ENCODE peak calls at places on chromosome 16, in ten cellular contexts. One of them, this sample, is unnamed.

GRCh38 chr16:88347656-88348376 is 34.9 kb upstream of the ZNF469 start:
- DNase-seq in HFF-Myc: no peak
- DNase-seq in stomach: no peak
- DNase-seq in uterus: no peak
- DNase-seq in neural crest cell: no peak
- DNase-seq in AG10803: no peak
- DNase-seq in tibial artery: no peak
- DNase-seq in GM13977: no peak
- DNase-seq in CD4-positive, alpha-beta T cell: peak
- DNase-seq in mesothelial cell of epicardium: no peak
- DNase-seq in this sample: no peak

GRCh38 chr16:47815655-47816054 is 340.1 kb downstream of the ABCC12 start:
- DNase-seq in HFF-Myc: no peak
- DNase-seq in stomach: no peak
- DNase-seq in uterus: no peak
- DNase-seq in neural crest cell: no peak
- DNase-seq in AG10803: peak
- DNase-seq in tibial artery: no peak
- DNase-seq in GM13977: no peak
- DNase-seq in CD4-positive, alpha-beta T cell: no peak
- DNase-seq in mesothelial cell of epicardium: no peak
- DNase-seq in this sample: no peak

GRCh38 chr16:78929798-78930197 is 670.7 kb downstream of the MAF start:
- DNase-seq in HFF-Myc: no peak
- DNase-seq in stomach: no peak
- DNase-seq in uterus: no peak
- DNase-seq in neural crest cell: no peak
- DNase-seq in AG10803: no peak
- DNase-seq in tibial artery: no peak
- DNase-seq in GM13977: no peak
- DNase-seq in CD4-positive, alpha-beta T cell: no peak
- DNase-seq in mesothelial cell of epicardium: no peak
- DNase-seq in this sample: no peak

GRCh38 chr16:73399997-73400396 is 352.1 kb upstream of the ZFHX3 start:
- DNase-seq in HFF-Myc: no peak
- DNase-seq in stomach: no peak
- DNase-seq in uterus: no peak
- DNase-seq in neural crest cell: no peak
- DNase-seq in AG10803: no peak
- DNase-seq in tibial artery: no peak
- DNase-seq in GM13977: no peak
- DNase-seq in CD4-positive, alpha-beta T cell: no peak
- DNase-seq in mesothelial cell of epicardium: no peak
- DNase-seq in this sample: no peak

GRCh38 chr16:50210266-50211038 is 55.9 kb upstream of the ADCY7 start:
- DNase-seq in HFF-Myc: peak
- DNase-seq in stomach: peak
- DNase-seq in uterus: peak
- DNase-seq in neural crest cell: peak
- DNase-seq in AG10803: peak
- DNase-seq in tibial artery: peak
- DNase-seq in GM13977: peak
- DNase-seq in CD4-positive, alpha-beta T cell: peak
- DNase-seq in mesothelial cell of epicardium: peak
- DNase-seq in this sample: peak

GRCh38 chr16:57566436-57566835 is 24.0 kb downstream of the ADGRG5 start:
- DNase-seq in HFF-Myc: no peak
- DNase-seq in stomach: no peak
- DNase-seq in uterus: no peak
- DNase-seq in neural crest cell: no peak
- DNase-seq in AG10803: no peak
- DNase-seq in tibial artery: no peak
- DNase-seq in GM13977: peak
- DNase-seq in CD4-positive, alpha-beta T cell: no peak
- DNase-seq in mesothelial cell of epicardium: no peak
- DNase-seq in this sample: no peak

GRCh38 chr16:77637939-77638338 is 84.4 kb upstream of the NUDT7 start:
- DNase-seq in HFF-Myc: no peak
- DNase-seq in stomach: no peak
- DNase-seq in uterus: no peak
- DNase-seq in neural crest cell: no peak
- DNase-seq in AG10803: no peak
- DNase-seq in tibial artery: no peak
- DNase-seq in GM13977: no peak
- DNase-seq in CD4-positive, alpha-beta T cell: no peak
- DNase-seq in mesothelial cell of epicardium: no peak
- DNase-seq in this sample: no peak

GRCh38 chr16:86521236-86522197 is 11.2 kb downstream of the FOXF1 start:
- DNase-seq in HFF-Myc: no peak
- DNase-seq in stomach: no peak
- DNase-seq in uterus: no peak
- DNase-seq in neural crest cell: no peak
- DNase-seq in AG10803: no peak
- DNase-seq in tibial artery: no peak
- DNase-seq in GM13977: no peak
- DNase-seq in CD4-positive, alpha-beta T cell: no peak
- DNase-seq in mesothelial cell of epicardium: no peak
- DNase-seq in this sample: no peak

GRCh38 chr16:67718668-67719047 is 458 bp downstream of the GFOD2 start:
- DNase-seq in HFF-Myc: no peak
- DNase-seq in stomach: no peak
- DNase-seq in uterus: no peak
- DNase-seq in neural crest cell: no peak
- DNase-seq in AG10803: no peak
- DNase-seq in tibial artery: no peak
- DNase-seq in GM13977: peak
- DNase-seq in CD4-positive, alpha-beta T cell: peak
- DNase-seq in mesothelial cell of epicardium: no peak
- DNase-seq in this sample: no peak

GRCh38 chr16:54425681-54426549 is 139.3 kb upstream of the IRX3 start:
- DNase-seq in HFF-Myc: no peak
- DNase-seq in stomach: no peak
- DNase-seq in uterus: no peak
- DNase-seq in neural crest cell: no peak
- DNase-seq in AG10803: no peak
- DNase-seq in tibial artery: no peak
- DNase-seq in GM13977: no peak
- DNase-seq in CD4-positive, alpha-beta T cell: no peak
- DNase-seq in mesothelial cell of epicardium: no peak
- DNase-seq in this sample: no peak

GRCh38 chr16:1884889-1885288 is 12.9 kb upstream of the MEIOB start:
- DNase-seq in HFF-Myc: no peak
- DNase-seq in stomach: no peak
- DNase-seq in uterus: no peak
- DNase-seq in neural crest cell: no peak
- DNase-seq in AG10803: no peak
- DNase-seq in tibial artery: peak
- DNase-seq in GM13977: no peak
- DNase-seq in CD4-positive, alpha-beta T cell: no peak
- DNase-seq in mesothelial cell of epicardium: no peak
- DNase-seq in this sample: no peak
- TF ChIP-seq CTCF in HFF-Myc: no peak
- TF ChIP-seq CTCF in stomach: no peak
- TF ChIP-seq CTCF in uterus: no peak
- TF ChIP-seq CTCF in neural crest cell: no peak
- TF ChIP-seq CTCF in AG10803: no peak
- TF ChIP-seq CTCF in tibial artery: no peak
- TF ChIP-seq CTCF in GM13977: no peak
- TF ChIP-seq CTCF in CD4-positive, alpha-beta T cell: no peak
- TF ChIP-seq CTCF in mesothelial cell of epicardium: no peak
- TF ChIP-seq CTCF in this sample: no peak

DNA sequence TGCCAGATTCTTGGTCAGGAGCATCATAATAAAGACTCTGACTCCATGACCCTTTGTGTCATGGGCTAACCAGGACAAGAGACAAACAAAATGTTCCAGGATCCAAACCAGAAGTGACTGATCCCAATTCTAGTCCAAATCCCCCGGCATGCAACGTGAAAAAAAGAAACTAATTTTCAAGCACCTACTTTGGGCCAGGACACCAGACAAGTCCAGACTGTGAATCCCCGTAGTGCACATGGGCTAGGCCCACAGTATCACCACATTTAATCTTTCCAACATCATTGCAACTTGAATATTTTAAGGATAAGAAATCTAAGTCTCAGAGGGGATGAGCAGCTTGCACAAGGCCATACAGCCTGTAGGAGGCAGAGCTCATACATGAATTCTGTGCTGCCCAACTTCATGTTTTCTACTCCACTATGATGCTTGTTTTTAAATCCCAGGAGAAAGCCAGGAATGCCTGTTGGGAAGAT is 365.7 kb downstream of the NPIPA8 start:
- DNase-seq in HFF-Myc: no peak
- DNase-seq in stomach: no peak
- DNase-seq in uterus: no peak
- DNase-seq in neural crest cell: no peak
- DNase-seq in AG10803: peak
- DNase-seq in tibial artery: peak
- DNase-seq in GM13977: no peak
- DNase-seq in CD4-positive, alpha-beta T cell: no peak
- DNase-seq in mesothelial cell of epicardium: no peak
- DNase-seq in this sample: no peak
- TF ChIP-seq CTCF in HFF-Myc: no peak
- TF ChIP-seq CTCF in stomach: no peak
- TF ChIP-seq CTCF in uterus: no peak
- TF ChIP-seq CTCF in neural crest cell: peak
- TF ChIP-seq CTCF in AG10803: peak
- TF ChIP-seq CTCF in tibial artery: no peak
- TF ChIP-seq CTCF in GM13977: no peak
- TF ChIP-seq CTCF in CD4-positive, alpha-beta T cell: no peak
- TF ChIP-seq CTCF in mesothelial cell of epicardium: no peak
- TF ChIP-seq CTCF in this sample: no peak

GRCh38 chr16:22340945-22341344 is 33.5 kb downstream of the CDR2 start:
- DNase-seq in HFF-Myc: no peak
- DNase-seq in stomach: no peak
- DNase-seq in uterus: no peak
- DNase-seq in neural crest cell: no peak
- DNase-seq in AG10803: no peak
- DNase-seq in tibial artery: no peak
- DNase-seq in GM13977: no peak
- DNase-seq in CD4-positive, alpha-beta T cell: no peak
- DNase-seq in mesothelial cell of epicardium: no peak
- DNase-seq in this sample: no peak
- TF ChIP-seq CTCF in HFF-Myc: no peak
- TF ChIP-seq CTCF in stomach: no peak
- TF ChIP-seq CTCF in uterus: no peak
- TF ChIP-seq CTCF in neural crest cell: no peak
- TF ChIP-seq CTCF in AG10803: no peak
- TF ChIP-seq CTCF in tibial artery: no peak
- TF ChIP-seq CTCF in GM13977: no peak
- TF ChIP-seq CTCF in CD4-positive, alpha-beta T cell: no peak
- TF ChIP-seq CTCF in mesothelial cell of epicardium: no peak
- TF ChIP-seq CTCF in this sample: no peak

GRCh38 chr16:2297506-2297860 is 29.6 kb upstream of the RNPS1 start:
- DNase-seq in HFF-Myc: no peak
- DNase-seq in stomach: no peak
- DNase-seq in uterus: no peak
- DNase-seq in neural crest cell: no peak
- DNase-seq in AG10803: no peak
- DNase-seq in tibial artery: no peak
- DNase-seq in GM13977: no peak
- DNase-seq in CD4-positive, alpha-beta T cell: no peak
- DNase-seq in mesothelial cell of epicardium: no peak
- DNase-seq in this sample: no peak

GRCh38 chr16:2295056-2295798 is 27.3 kb upstream of the RNPS1 start:
- DNase-seq in HFF-Myc: no peak
- DNase-seq in stomach: no peak
- DNase-seq in uterus: no peak
- DNase-seq in neural crest cell: no peak
- DNase-seq in AG10803: no peak
- DNase-seq in tibial artery: no peak
- DNase-seq in GM13977: no peak
- DNase-seq in CD4-positive, alpha-beta T cell: no peak
- DNase-seq in mesothelial cell of epicardium: no peak
- DNase-seq in this sample: no peak

GRCh38 chr16:2299121-2299914 is 31.4 kb upstream of the RNPS1 start:
- DNase-seq in HFF-Myc: no peak
- DNase-seq in stomach: no peak
- DNase-seq in uterus: no peak
- DNase-seq in neural crest cell: no peak
- DNase-seq in AG10803: no peak
- DNase-seq in tibial artery: no peak
- DNase-seq in GM13977: no peak
- DNase-seq in CD4-positive, alpha-beta T cell: no peak
- DNase-seq in mesothelial cell of epicardium: no peak
- DNase-seq in this sample: no peak

GRCh38 chr16:2298621-2299020 is 30.7 kb upstream of the RNPS1 start:
- DNase-seq in HFF-Myc: no peak
- DNase-seq in stomach: no peak
- DNase-seq in uterus: no peak
- DNase-seq in neural crest cell: no peak
- DNase-seq in AG10803: no peak
- DNase-seq in tibial artery: no peak
- DNase-seq in GM13977: no peak
- DNase-seq in CD4-positive, alpha-beta T cell: no peak
- DNase-seq in mesothelial cell of epicardium: no peak
- DNase-seq in this sample: no peak

GRCh38 chr16:2296662-2297505 is 29.0 kb upstream of the RNPS1 start:
- DNase-seq in HFF-Myc: no peak
- DNase-seq in stomach: peak
- DNase-seq in uterus: no peak
- DNase-seq in neural crest cell: peak
- DNase-seq in AG10803: peak
- DNase-seq in tibial artery: no peak
- DNase-seq in GM13977: peak
- DNase-seq in CD4-positive, alpha-beta T cell: no peak
- DNase-seq in mesothelial cell of epicardium: no peak
- DNase-seq in this sample: no peak
- TF ChIP-seq CTCF in HFF-Myc: peak
- TF ChIP-seq CTCF in stomach: peak
- TF ChIP-seq CTCF in uterus: no peak
- TF ChIP-seq CTCF in neural crest cell: peak
- TF ChIP-seq CTCF in AG10803: peak
- TF ChIP-seq CTCF in tibial artery: peak
- TF ChIP-seq CTCF in GM13977: peak
- TF ChIP-seq CTCF in CD4-positive, alpha-beta T cell: no peak
- TF ChIP-seq CTCF in mesothelial cell of epicardium: no peak
- TF ChIP-seq CTCF in this sample: peak

GRCh38 chr16:61654962-61655361 is 381.3 kb downstream of the CDH8 start:
- DNase-seq in HFF-Myc: no peak
- DNase-seq in stomach: no peak
- DNase-seq in uterus: no peak
- DNase-seq in neural crest cell: no peak
- DNase-seq in AG10803: no peak
- DNase-seq in tibial artery: no peak
- DNase-seq in GM13977: no peak
- DNase-seq in CD4-positive, alpha-beta T cell: no peak
- DNase-seq in mesothelial cell of epicardium: no peak
- DNase-seq in this sample: no peak
- TF ChIP-seq CTCF in HFF-Myc: no peak
- TF ChIP-seq CTCF in stomach: no peak
- TF ChIP-seq CTCF in uterus: no peak
- TF ChIP-seq CTCF in neural crest cell: no peak
- TF ChIP-seq CTCF in AG10803: no peak
- TF ChIP-seq CTCF in tibial artery: no peak
- TF ChIP-seq CTCF in GM13977: no peak
- TF ChIP-seq CTCF in CD4-positive, alpha-beta T cell: no peak
- TF ChIP-seq CTCF in mesothelial cell of epicardium: no peak
- TF ChIP-seq CTCF in this sample: no peak

DNA sequence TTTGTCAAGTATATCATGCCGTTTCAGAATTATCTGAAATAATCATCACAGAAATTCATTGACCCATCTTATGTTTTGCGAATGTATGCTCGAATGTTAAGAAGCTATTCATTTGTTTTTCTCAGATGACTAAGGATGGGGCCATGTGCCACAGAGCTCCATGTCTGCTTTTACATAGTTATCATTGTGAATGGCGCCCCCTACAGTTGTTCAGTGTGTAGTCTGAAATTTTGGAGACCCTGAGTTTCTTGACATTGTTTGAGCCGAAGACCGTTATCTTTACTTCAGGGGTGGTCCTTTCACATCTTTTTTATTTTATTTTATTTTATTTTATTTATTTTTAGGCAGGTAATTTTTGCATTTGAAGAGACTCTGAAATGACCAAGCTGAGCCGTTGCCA is 972.0 kb upstream of the RBFOX1 start:
- DNase-seq in HFF-Myc: no peak
- DNase-seq in stomach: no peak
- DNase-seq in uterus: no peak
- DNase-seq in neural crest cell: no peak
- DNase-seq in AG10803: no peak
- DNase-seq in tibial artery: no peak
- DNase-seq in GM13977: no peak
- DNase-seq in CD4-positive, alpha-beta T cell: no peak
- DNase-seq in mesothelial cell of epicardium: no peak
- DNase-seq in this sample: no peak
- TF ChIP-seq CTCF in HFF-Myc: no peak
- TF ChIP-seq CTCF in stomach: no peak
- TF ChIP-seq CTCF in uterus: no peak
- TF ChIP-seq CTCF in neural crest cell: peak
- TF ChIP-seq CTCF in AG10803: no peak
- TF ChIP-seq CTCF in tibial artery: no peak
- TF ChIP-seq CTCF in GM13977: no peak
- TF ChIP-seq CTCF in CD4-positive, alpha-beta T cell: no peak
- TF ChIP-seq CTCF in mesothelial cell of epicardium: peak
- TF ChIP-seq CTCF in this sample: no peak

This sample was measured in keratinocyte.